ENCODE peak calls at places on chromosomes 1 and 21, in five cellular contexts. One of them, this sample, is unnamed.

GRCh38 chr1:34924759-34925555 is 4.5 kb downstream of the DLGAP3 start:
- DNase-seq in effector CD4-positive, alpha-beta T cell: peak; percentile 19
- DNase-seq in iPS DF 19.7: no peak
- DNase-seq in iris pigment epithelial cell: peak; percentile 54
- DNase-seq in amniotic stem cell: peak; percentile 31
- DNase-seq in this sample: peak; percentile 39

GRCh38 chr21:36369064-36369685 is 16.0 kb upstream of the CHAF1B start:
- DNase-seq in effector CD4-positive, alpha-beta T cell: no peak
- DNase-seq in iPS DF 19.7: no peak
- DNase-seq in iris pigment epithelial cell: no peak
- DNase-seq in amniotic stem cell: no peak
- DNase-seq in this sample: no peak

GRCh38 chr1:42742617-42743301 is 2.7 kb upstream of the CLDN19 start:
- DNase-seq in effector CD4-positive, alpha-beta T cell: no peak
- DNase-seq in iPS DF 19.7: no peak
- DNase-seq in iris pigment epithelial cell: no peak
- DNase-seq in amniotic stem cell: no peak
- DNase-seq in this sample: no peak

GRCh38 chr1:206772228-206773002 is at the start of gene IL10:
- DNase-seq in effector CD4-positive, alpha-beta T cell: no peak
- DNase-seq in iPS DF 19.7: no peak
- DNase-seq in iris pigment epithelial cell: peak; percentile 26
- DNase-seq in amniotic stem cell: no peak
- DNase-seq in this sample: no peak

GRCh38 chr1:116412480-116412798 is 39.4 kb downstream of the ATP1A1 start:
- DNase-seq in effector CD4-positive, alpha-beta T cell: no peak
- DNase-seq in iPS DF 19.7: no peak
- DNase-seq in iris pigment epithelial cell: no peak
- DNase-seq in amniotic stem cell: no peak
- DNase-seq in this sample: no peak

GRCh38 chr1:93567255-93567918 is 114.2 kb downstream of the BCAR3 start:
- DNase-seq in effector CD4-positive, alpha-beta T cell: no peak
- DNase-seq in iPS DF 19.7: no peak
- DNase-seq in iris pigment epithelial cell: peak; percentile 97
- DNase-seq in amniotic stem cell: peak; percentile 80
- DNase-seq in this sample: no peak

GRCh38 chr1:8314346-8315280 is 3.3 kb upstream of the SLC45A1 start:
- DNase-seq in effector CD4-positive, alpha-beta T cell: peak; percentile 37
- DNase-seq in iPS DF 19.7: peak; percentile 67
- DNase-seq in iris pigment epithelial cell: peak; percentile 84
- DNase-seq in amniotic stem cell: peak; percentile 50
- DNase-seq in this sample: peak; percentile 44

GRCh38 chr1:16110884-16111283 is 37.4 kb upstream of the FAM131C start:
- DNase-seq in effector CD4-positive, alpha-beta T cell: no peak
- DNase-seq in iPS DF 19.7: no peak
- DNase-seq in iris pigment epithelial cell: no peak
- DNase-seq in amniotic stem cell: no peak
- DNase-seq in this sample: no peak

GRCh38 chr1:96562094-96562493 is 159.5 kb upstream of the PTBP2 start:
- DNase-seq in effector CD4-positive, alpha-beta T cell: no peak
- DNase-seq in iPS DF 19.7: no peak
- DNase-seq in iris pigment epithelial cell: no peak
- DNase-seq in amniotic stem cell: no peak
- DNase-seq in this sample: no peak

GRCh38 chr1:208202333-208202987 is 41.7 kb downstream of the PLXNA2 start:
- DNase-seq in effector CD4-positive, alpha-beta T cell: no peak
- DNase-seq in iPS DF 19.7: no peak
- DNase-seq in iris pigment epithelial cell: no peak
- DNase-seq in amniotic stem cell: no peak
- DNase-seq in this sample: no peak

GRCh38 chr1:185916866-185917265 is 182.7 kb downstream of the HMCN1 start:
- DNase-seq in effector CD4-positive, alpha-beta T cell: no peak
- DNase-seq in iPS DF 19.7: no peak
- DNase-seq in iris pigment epithelial cell: no peak
- DNase-seq in amniotic stem cell: no peak
- DNase-seq in this sample: no peak

GRCh38 chr1:91742848-91743292 is 143.1 kb downstream of the TGFBR3 start:
- DNase-seq in effector CD4-positive, alpha-beta T cell: no peak
- DNase-seq in iPS DF 19.7: no peak
- DNase-seq in iris pigment epithelial cell: peak; percentile 78
- DNase-seq in amniotic stem cell: no peak
- DNase-seq in this sample: no peak

GRCh38 chr1:147580200-147580557 is 38.9 kb downstream of the BCL9 start:
- DNase-seq in effector CD4-positive, alpha-beta T cell: no peak
- DNase-seq in iPS DF 19.7: no peak
- DNase-seq in iris pigment epithelial cell: peak; percentile 53
- DNase-seq in amniotic stem cell: no peak
- DNase-seq in this sample: no peak

GRCh38 chr1:176789571-176790090 is 326.7 kb downstream of the PAPPA2 start:
- DNase-seq in effector CD4-positive, alpha-beta T cell: no peak
- DNase-seq in iPS DF 19.7: no peak
- DNase-seq in iris pigment epithelial cell: peak; percentile 7
- DNase-seq in amniotic stem cell: no peak
- DNase-seq in this sample: no peak

GRCh38 chr1:30371179-30371788 is 352.1 kb downstream of the MATN1 start:
- DNase-seq in effector CD4-positive, alpha-beta T cell: no peak
- DNase-seq in iPS DF 19.7: no peak
- DNase-seq in iris pigment epithelial cell: no peak
- DNase-seq in amniotic stem cell: no peak
- DNase-seq in this sample: no peak

This sample was measured in T-helper 9 cell.